ENCODE peak calls at places on chromosomes 3 and 15, in ten cellular contexts. R, W, Q, S, U, X, Y, I, F and H are unnamed samples.

GRCh38 chr3:99484871-99485270 is 153.5 kb upstream of the COL8A1 start:
- DNase-seq in S (no peak), Q (no peak), F (peak; percentile 59), I (no peak), U (no peak), X (no peak), W (no peak), R (no peak), Y (no peak), H (no peak)

GRCh38 chr15:101004986-101005747 is 86.0 kb downstream of the LRRK1 start:
- DNase-seq in I (no peak), U (no peak), Y (no peak), R (no peak), F (no peak), W (no peak), S (peak; percentile 44), X (no peak), Q (no peak), H (no peak)

GRCh38 chr15:69074011-69074842 is 59.7 kb downstream of the NOX5 start:
- DNase-seq in I (peak; percentile 69), U (no peak), F (peak; percentile 61), W (no peak), R (peak; percentile 64), X (peak; percentile 70), Y (no peak), S (no peak), Q (peak; percentile 20), H (no peak)

GRCh38 chr15:83698294-83698693 is 44.4 kb downstream of the ADAMTSL3 start:
- DNase-seq in U (no peak), R (peak; percentile 34), W (no peak), Y (no peak), F (peak; percentile 92), S (no peak), Q (no peak), I (peak; percentile 64), X (no peak), H (no peak)

GRCh38 chr3:136437006-136437405 is 186.9 kb downstream of the PCCB start:
- DNase-seq in S (no peak), Q (no peak), W (no peak), R (no peak), I (no peak), F (no peak), U (no peak), Y (no peak), X (peak; percentile 27), H (no peak)

GRCh38 chr3:195813916-195814486 is 2.3 kb upstream of the MUC4 start:
- DNase-seq in F (no peak), W (no peak), U (no peak), Y (no peak), I (no peak), X (no peak), S (no peak), Q (no peak), R (no peak), H (no peak)

GRCh38 chr3:151393146-151393831 is 8.7 kb upstream of the P2RY12 start:
- DNase-seq in Q (no peak), U (no peak), S (no peak), X (no peak), F (no peak), W (no peak), Y (no peak), I (no peak), R (no peak), H (no peak)

GRCh38 chr3:42247576-42248027 is 18.4 kb downstream of the CCK start:
- DNase-seq in F (peak; percentile 60), U (peak; percentile 14), W (peak; percentile 51), S (no peak), I (no peak), Q (peak; percentile 59), Y (peak; percentile 25), X (peak; percentile 61), R (peak; percentile 59), H (no peak)

DNA sequence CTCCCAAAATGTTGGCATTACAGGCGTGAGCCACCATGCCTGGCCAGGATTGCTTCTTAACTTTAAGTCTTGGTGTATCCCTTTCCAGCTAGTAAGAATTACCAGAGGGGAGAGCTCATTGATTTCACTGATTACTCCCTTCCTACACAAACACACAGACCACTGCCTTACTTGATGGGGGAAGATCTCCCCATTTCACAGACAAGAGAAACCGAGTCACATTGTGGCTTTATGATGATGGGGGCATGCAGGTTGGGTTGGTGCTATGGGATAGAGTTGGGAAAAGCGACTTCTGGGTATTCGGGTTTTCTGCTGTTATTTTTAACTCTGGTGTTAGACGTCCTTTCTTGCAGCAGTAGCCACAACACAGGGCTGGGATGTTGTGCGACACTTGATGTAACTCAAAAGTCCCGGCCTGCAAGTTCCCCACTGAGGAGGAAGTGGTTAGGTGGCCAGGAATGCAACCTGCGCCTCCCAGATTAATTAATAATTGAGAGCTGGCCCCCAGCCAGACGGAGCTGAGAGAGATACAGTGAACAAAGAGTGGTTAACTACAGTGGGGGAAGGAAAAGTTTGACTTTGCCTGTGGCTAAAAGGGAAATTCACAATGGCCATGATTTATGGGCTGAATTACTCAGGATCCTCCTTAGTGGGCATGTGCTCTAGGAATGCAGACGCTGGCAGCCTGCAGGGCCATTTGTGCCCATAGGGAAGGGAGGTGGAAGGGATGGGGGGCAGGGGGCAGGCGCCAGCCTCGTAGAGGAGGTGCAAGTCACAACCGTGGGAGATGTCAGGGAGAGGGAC is 63.6 kb downstream of the SMAD6 start:
- DNase-seq in Q (peak; percentile 93), W (no peak), U (no peak), Y (peak; percentile 73), F (no peak), X (peak; percentile 93), S (no peak), I (no peak), R (peak; percentile 93), H (peak; percentile 80)
- TF ChIP-seq CTCF in Q (no peak), W (no peak), U (no peak), Y (no peak), F (no peak), X (no peak), S (no peak), I (no peak), R (no peak), H (no peak)

GRCh38 chr3:179807588-179807987 is 154.7 kb downstream of the USP13 start:
- DNase-seq in Y (no peak), F (no peak), S (no peak), R (no peak), W (no peak), Q (no peak), I (no peak), X (no peak), U (no peak), H (no peak)

GRCh38 chr3:179806177-179806576 is 153.3 kb downstream of the USP13 start:
- DNase-seq in U (peak; percentile 16), Q (no peak), Y (no peak), X (no peak), S (no peak), F (peak; percentile 40), R (no peak), W (no peak), I (no peak), H (no peak)

GRCh38 chr3:179809639-179810038 is 156.8 kb downstream of the USP13 start:
- DNase-seq in X (no peak), F (no peak), R (no peak), W (no peak), Q (no peak), Y (no peak), S (no peak), U (no peak), I (no peak), H (no peak)

GRCh38 chr3:179812096-179812382 is 159.2 kb downstream of the USP13 start:
- DNase-seq in F (no peak), Q (no peak), S (no peak), R (no peak), U (no peak), Y (no peak), I (no peak), W (no peak), X (no peak), H (no peak)

GRCh38 chr3:179811321-179812095 is 158.7 kb downstream of the USP13 start:
- DNase-seq in S (no peak), W (peak; percentile 20), U (peak; percentile 67), R (peak; percentile 51), I (no peak), Q (peak; percentile 46), Y (peak; percentile 38), X (peak; percentile 55), F (peak; percentile 94), H (no peak)
- TF ChIP-seq CTCF in S (peak; percentile 19), W (peak; percentile 69), U (peak; percentile 64), R (peak; percentile 33), I (peak; percentile 76), Q (peak; percentile 80), Y (peak; percentile 68), X (peak; percentile 53), F (peak; percentile 72), H (peak; percentile 82)

GRCh38 chr3:182143903-182144302 is 432.2 kb downstream of the SOX2 start:
- DNase-seq in R (no peak), F (no peak), U (no peak), I (no peak), Q (no peak), Y (no peak), S (no peak), W (no peak), X (no peak), H (no peak)

GRCh38 chr3:182136008-182136910 is 424.5 kb downstream of the SOX2 start:
- DNase-seq in Q (peak; percentile 70), W (no peak), Y (no peak), S (no peak), I (no peak), F (no peak), X (no peak), R (no peak), U (no peak), H (no peak)

GRCh38 chr3:182138388-182138787 is 426.7 kb downstream of the SOX2 start:
- DNase-seq in W (no peak), Q (no peak), F (no peak), U (no peak), R (no peak), S (no peak), Y (no peak), X (no peak), I (no peak), H (no peak)

GRCh38 chr3:182142928-182143327 is 431.2 kb downstream of the SOX2 start:
- DNase-seq in S (no peak), Q (no peak), X (no peak), F (no peak), I (no peak), Y (no peak), U (no peak), W (no peak), R (no peak), H (no peak)

DNA sequence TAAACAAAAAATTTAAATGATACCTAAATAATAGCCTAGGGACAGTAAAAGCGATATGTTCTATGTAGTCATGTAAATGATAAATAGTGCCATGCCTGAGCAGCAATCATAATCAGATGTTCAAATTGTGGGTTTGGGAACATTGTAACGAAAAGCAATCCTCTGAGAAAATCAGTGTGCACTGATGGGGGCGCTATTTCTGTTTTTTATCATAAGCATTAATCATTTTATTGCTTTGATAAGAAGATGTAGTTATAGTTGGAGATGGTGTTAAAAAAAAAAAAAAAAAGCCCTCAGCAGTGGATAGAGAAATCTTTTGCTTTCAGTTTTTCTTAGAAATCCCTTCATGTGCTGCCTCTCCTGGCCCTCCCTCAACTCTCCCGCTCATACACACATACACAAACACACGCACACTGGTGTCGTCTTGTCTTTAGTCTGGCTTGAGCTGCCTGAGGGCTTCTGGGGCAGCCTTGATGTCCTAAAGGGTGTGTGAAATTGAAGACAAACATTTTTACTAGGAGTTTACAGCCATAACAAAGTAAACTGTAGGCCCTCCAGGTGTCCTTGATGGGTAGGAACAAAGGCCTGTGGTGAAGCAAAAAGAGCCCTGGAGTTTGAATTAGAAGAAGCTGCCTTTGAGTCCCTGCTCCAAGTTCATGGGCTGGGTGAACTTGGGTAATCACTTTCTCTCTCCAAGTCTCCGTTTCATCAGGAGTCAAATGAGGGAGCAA is 428.1 kb downstream of the SOX2 start:
- DNase-seq in W (no peak), I (no peak), Q (no peak), S (no peak), R (no peak), U (no peak), F (no peak), Y (no peak), X (no peak), H (no peak)
- TF ChIP-seq CTCF in W (no peak), I (no peak), Q (no peak), S (no peak), R (no peak), U (no peak), F (no peak), Y (no peak), X (no peak), H (peak; percentile 56)

GRCh38 chr15:95825672-95826387 is 504.7 kb upstream of the NR2F2 start:
- DNase-seq in R (no peak), Q (no peak), U (no peak), X (no peak), W (no peak), S (no peak), I (no peak), F (no peak), Y (no peak), H (no peak)

GRCh38 chr15:95825198-95825597 is 505.3 kb upstream of the NR2F2 start:
- DNase-seq in W (no peak), I (no peak), S (no peak), F (no peak), X (no peak), Q (no peak), R (no peak), U (no peak), Y (no peak), H (no peak)

GRCh38 chr15:95826388-95826781 is 504.1 kb upstream of the NR2F2 start:
- DNase-seq in R (no peak), F (no peak), W (no peak), X (no peak), I (no peak), U (no peak), Y (no peak), S (no peak), Q (no peak), H (no peak)

GRCh38 chr15:95829062-95829461 is 501.4 kb upstream of the NR2F2 start:
- DNase-seq in S (no peak), F (no peak), R (no peak), I (no peak), Q (no peak), X (no peak), U (no peak), Y (no peak), W (no peak), H (no peak)

GRCh38 chr15:95826831-95827230 is 503.7 kb upstream of the NR2F2 start:
- DNase-seq in X (no peak), U (no peak), F (no peak), Q (no peak), R (no peak), I (no peak), Y (no peak), S (no peak), W (no peak), H (no peak)
- TF ChIP-seq CTCF in X (no peak), U (no peak), F (peak; percentile 15), Q (no peak), R (no peak), I (no peak), Y (no peak), S (no peak), W (peak; percentile 62), H (peak; percentile 48)